ENCODE peak calls at places on chromosomes 16 and 17, in four cellular contexts. U, B, O and S are unnamed samples.

GRCh38 chr16:85577899-85578598 is 35.1 kb upstream of the GSE1 start:
- DNase-seq in U (no peak), B (no peak), O (no peak), S (no peak)

GRCh38 chr17:9022553-9023388 is 1.5 kb downstream of the NTN1 start:
- DNase-seq in U (no peak), B (no peak), O (peak; percentile 21), S (peak; percentile 81)

GRCh38 chr16:66342294-66342900 is 24.1 kb upstream of the CDH5 start:
- DNase-seq in U (no peak), B (no peak), O (peak; percentile 31), S (no peak)

GRCh38 chr16:87074635-87075318 is 242.4 kb downstream of the C16orf95 start:
- DNase-seq in U (no peak), B (no peak), O (no peak), S (no peak)

GRCh38 chr16:79434097-79434496 is 166.4 kb downstream of the MAF start:
- DNase-seq in U (no peak), B (no peak), O (no peak), S (no peak)

GRCh38 chr17:5373112-5373511 is 46.4 kb downstream of the NUP88 start:
- DNase-seq in U (no peak), B (no peak), O (no peak), S (no peak)

GRCh38 chr16:70800306-70800705 is 652 bp downstream of the VAC14 start:
- DNase-seq in U (no peak), B (no peak), O (no peak), S (no peak)

GRCh38 chr16:85114909-85115567 is 2.8 kb upstream of the CIBAR2 start:
- DNase-seq in U (peak; percentile 90), B (peak; percentile 67), O (peak; percentile 88), S (peak; percentile 96)

GRCh38 chr17:63295839-63296590 is 150.1 kb downstream of the CYB561 start:
- DNase-seq in U (no peak), B (no peak), O (no peak), S (no peak)

GRCh38 chr17:63395075-63395815 is 50.9 kb downstream of the CYB561 start:
- DNase-seq in U (no peak), B (no peak), O (peak; percentile 77), S (no peak)

GRCh38 chr17:45787656-45788055 is 3.5 kb downstream of the CRHR1 start:
- DNase-seq in U (no peak), B (no peak), O (no peak), S (no peak)

GRCh38 chr17:77395609-77396008 is 254.8 kb downstream of the SEC14L1 start:
- DNase-seq in U (no peak), B (no peak), O (no peak), S (no peak)

GRCh38 chr16:46650224-46650623 is 29.0 kb upstream of the SHCBP1 start:
- DNase-seq in U (no peak), B (no peak), O (peak; percentile 72), S (no peak)

GRCh38 chr16:53123753-53124152 is 69.0 kb downstream of the CHD9 start:
- DNase-seq in U (no peak), B (no peak), O (peak; percentile 78), S (no peak)

GRCh38 chr17:72984925-72985322 is 107.6 kb downstream of the SLC39A11 start:
- DNase-seq in U (no peak), B (peak; percentile 84), O (no peak), S (no peak)

GRCh38 chr17:79804856-79805696 is 8.2 kb upstream of the CBX8 start:
- DNase-seq in U (no peak), B (no peak), O (no peak), S (no peak)

GRCh38 chr17:57718878-57719277 is 26.2 kb downstream of the CCDC182 start:
- DNase-seq in U (no peak), B (no peak), O (no peak), S (no peak)

GRCh38 chr17:27408891-27409290 is 47.4 kb upstream of the KSR1 start:
- DNase-seq in U (no peak), B (no peak), O (peak; percentile 61), S (no peak)

GRCh38 chr17:46009681-46010596 is 10.9 kb downstream of the STH start:
- DNase-seq in U (no peak), B (no peak), O (peak; percentile 91), S (no peak)

GRCh38 chr16:63742150-63742549 is 1379.7 kb downstream of the CDH11 start:
- DNase-seq in U (no peak), B (no peak), O (no peak), S (no peak)

GRCh38 chr16:63735456-63735855 is 1386.4 kb downstream of the CDH11 start:
- DNase-seq in U (no peak), B (no peak), O (no peak), S (no peak)

GRCh38 chr16:63737633-63738032 is 1384.2 kb downstream of the CDH11 start:
- DNase-seq in U (no peak), B (no peak), O (peak; percentile 42), S (no peak)
- TF ChIP-seq CTCF in U (no peak), B (no peak), O (no peak), S (no peak)

GRCh38 chr17:43940630-43941029 is 1.6 kb downstream of the PPY start:
- DNase-seq in U (no peak), B (no peak), O (peak; percentile 38), S (no peak)
- TF ChIP-seq CTCF in U (peak; percentile 64), B (peak; percentile 61), O (peak; percentile 75), S (peak; percentile 61)

GRCh38 chr16:50303605-50304466 is 37.5 kb downstream of the ADCY7 start:
- DNase-seq in U (no peak), B (no peak), O (peak; percentile 52), S (peak; percentile 79)
- TF ChIP-seq CTCF in U (no peak), B (no peak), O (no peak), S (no peak)

DNA sequence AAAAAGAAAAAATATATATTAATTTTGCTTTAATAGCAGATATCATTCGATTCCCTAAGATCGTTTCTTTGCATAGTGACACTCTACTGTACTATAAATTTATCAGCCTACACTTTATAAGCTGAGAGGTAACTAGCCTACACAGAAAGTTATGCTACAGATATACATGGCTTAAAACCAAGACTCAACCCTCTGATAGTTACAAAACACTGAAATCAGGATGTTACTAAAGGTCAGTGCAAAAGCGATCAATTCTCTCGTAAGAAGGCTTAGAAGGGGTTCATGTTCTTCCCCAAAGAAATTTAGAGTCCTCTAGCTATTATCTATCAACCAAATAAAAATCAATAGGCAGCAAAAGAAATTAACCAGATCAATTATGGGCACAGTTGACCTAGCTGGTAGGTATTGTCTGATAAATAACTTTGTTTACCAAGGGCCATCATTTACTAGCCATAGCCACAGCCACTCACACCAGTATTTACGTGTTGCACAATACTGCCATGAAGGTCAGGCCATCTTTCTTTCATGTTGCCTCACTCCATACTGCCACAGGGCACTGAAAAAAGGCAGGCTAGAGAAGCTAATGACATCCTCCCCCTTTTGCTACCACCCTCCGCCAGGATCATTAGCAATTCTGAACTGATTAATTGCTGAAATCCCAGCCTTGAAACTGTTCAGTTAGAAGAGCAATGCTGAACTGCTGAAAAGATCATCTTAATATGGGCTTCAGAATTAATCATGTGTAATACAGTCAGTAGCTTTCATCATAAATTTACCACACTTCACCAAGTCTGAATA is 43.7 kb downstream of the RND2 start:
- DNase-seq in U (no peak), B (no peak), O (no peak), S (no peak)
- TF ChIP-seq CTCF in U (no peak), B (no peak), O (no peak), S (no peak)